ENCODE peak calls at places on chromosomes 11 and 22, in six cellular contexts. One of them, this sample, is unnamed.

GRCh38 chr22:29041408-29041807 is 20.2 kb downstream of the C22orf31 start:
- DNase-seq in dorsolateral prefrontal cortex: peak
- DNase-seq in transverse colon: no peak
- DNase-seq in ovary: peak
- DNase-seq in A673: no peak
- DNase-seq in fibroblast of lung: peak
- DNase-seq in this sample: no peak

GRCh38 chr11:66880484-66881211 is 23.8 kb downstream of the LRFN4 start:
- DNase-seq in dorsolateral prefrontal cortex: peak
- DNase-seq in transverse colon: no peak
- DNase-seq in ovary: no peak
- DNase-seq in A673: peak
- DNase-seq in fibroblast of lung: no peak
- DNase-seq in this sample: no peak

GRCh38 chr11:23201936-23202522 is 341.8 kb upstream of the CCDC179 start:
- DNase-seq in dorsolateral prefrontal cortex: no peak
- DNase-seq in transverse colon: no peak
- DNase-seq in ovary: no peak
- DNase-seq in A673: no peak
- DNase-seq in fibroblast of lung: no peak
- DNase-seq in this sample: no peak

GRCh38 chr11:47977651-47978050 is 2.7 kb upstream of the PTPRJ start:
- DNase-seq in dorsolateral prefrontal cortex: no peak
- DNase-seq in transverse colon: no peak
- DNase-seq in ovary: no peak
- DNase-seq in A673: no peak
- DNase-seq in fibroblast of lung: peak
- DNase-seq in this sample: no peak

GRCh38 chr11:44992774-44993173 is 42.1 kb upstream of the TP53I11 start:
- DNase-seq in dorsolateral prefrontal cortex: no peak
- DNase-seq in transverse colon: no peak
- DNase-seq in ovary: no peak
- DNase-seq in A673: no peak
- DNase-seq in fibroblast of lung: no peak
- DNase-seq in this sample: no peak

GRCh38 chr22:34975721-34976120 is 90.2 kb upstream of the ISX start:
- DNase-seq in dorsolateral prefrontal cortex: no peak
- DNase-seq in transverse colon: no peak
- DNase-seq in ovary: no peak
- DNase-seq in A673: no peak
- DNase-seq in fibroblast of lung: no peak
- DNase-seq in this sample: no peak

GRCh38 chr11:77026743-77027142 is 7.5 kb upstream of the B3GNT6 start:
- DNase-seq in dorsolateral prefrontal cortex: no peak
- DNase-seq in transverse colon: no peak
- DNase-seq in ovary: no peak
- DNase-seq in A673: no peak
- DNase-seq in fibroblast of lung: no peak
- DNase-seq in this sample: no peak

GRCh38 chr11:88484873-88485621 is 147.5 kb upstream of the CTSC start:
- DNase-seq in dorsolateral prefrontal cortex: peak
- DNase-seq in transverse colon: peak
- DNase-seq in ovary: no peak
- DNase-seq in A673: peak
- DNase-seq in fibroblast of lung: peak
- DNase-seq in this sample: no peak

GRCh38 chr11:115083129-115083823 is 404.9 kb downstream of the NXPE2 start:
- DNase-seq in dorsolateral prefrontal cortex: no peak
- DNase-seq in transverse colon: no peak
- DNase-seq in ovary: no peak
- DNase-seq in A673: peak
- DNase-seq in fibroblast of lung: no peak
- DNase-seq in this sample: no peak

GRCh38 chr22:17260291-17260690 is 41.1 kb upstream of the ADA2 start:
- DNase-seq in dorsolateral prefrontal cortex: no peak
- DNase-seq in transverse colon: no peak
- DNase-seq in ovary: no peak
- DNase-seq in A673: no peak
- DNase-seq in fibroblast of lung: no peak
- DNase-seq in this sample: no peak

GRCh38 chr22:17260950-17261349 is 41.7 kb upstream of the ADA2 start:
- DNase-seq in dorsolateral prefrontal cortex: no peak
- DNase-seq in transverse colon: no peak
- DNase-seq in ovary: no peak
- DNase-seq in A673: no peak
- DNase-seq in fibroblast of lung: no peak
- DNase-seq in this sample: no peak

GRCh38 chr22:17257578-17257977 is 38.3 kb upstream of the ADA2 start:
- DNase-seq in dorsolateral prefrontal cortex: no peak
- DNase-seq in transverse colon: no peak
- DNase-seq in ovary: no peak
- DNase-seq in A673: no peak
- DNase-seq in fibroblast of lung: no peak
- DNase-seq in this sample: no peak

GRCh38 chr22:17258015-17258827 is 39.0 kb upstream of the ADA2 start:
- DNase-seq in dorsolateral prefrontal cortex: no peak
- DNase-seq in transverse colon: peak
- DNase-seq in ovary: no peak
- DNase-seq in A673: peak
- DNase-seq in fibroblast of lung: peak
- DNase-seq in this sample: no peak

DNA sequence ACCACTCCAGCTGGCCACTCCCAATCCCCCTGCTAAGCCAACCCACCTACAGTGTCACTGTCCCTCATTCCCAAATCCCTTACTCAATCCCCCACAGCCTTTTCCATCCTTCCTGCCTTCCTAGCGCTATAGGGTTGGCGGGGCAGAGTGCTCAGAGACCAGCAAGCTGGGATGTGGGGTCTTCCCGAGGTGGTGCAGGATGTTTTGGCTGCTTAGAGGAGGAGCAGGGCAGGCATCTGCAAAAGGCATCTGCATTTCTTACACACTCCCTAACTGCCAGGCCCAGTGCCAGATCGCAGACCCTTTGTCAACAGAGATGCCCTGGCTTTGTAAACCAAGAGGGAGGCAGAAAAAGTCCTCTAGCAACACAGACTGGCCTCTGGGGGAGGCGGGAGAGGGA is 37.9 kb upstream of the ADA2 start:
- DNase-seq in dorsolateral prefrontal cortex: no peak
- DNase-seq in transverse colon: no peak
- DNase-seq in ovary: no peak
- DNase-seq in A673: no peak
- DNase-seq in fibroblast of lung: no peak
- DNase-seq in this sample: no peak
- H3K4me3 ChIP-seq in dorsolateral prefrontal cortex: no peak
- H3K4me3 ChIP-seq in transverse colon: no peak
- H3K4me3 ChIP-seq in ovary: no peak
- H3K4me3 ChIP-seq in A673: no peak
- H3K4me3 ChIP-seq in fibroblast of lung: no peak
- H3K4me3 ChIP-seq in this sample: no peak

GRCh38 chr11:61510980-61511373 is 2.4 kb downstream of the LRRC10B start:
- DNase-seq in dorsolateral prefrontal cortex: no peak
- DNase-seq in transverse colon: no peak
- DNase-seq in ovary: no peak
- DNase-seq in A673: peak
- DNase-seq in fibroblast of lung: no peak
- DNase-seq in this sample: no peak
- H3K27ac ChIP-seq in dorsolateral prefrontal cortex: peak
- H3K27ac ChIP-seq in transverse colon: peak
- H3K27ac ChIP-seq in ovary: no peak
- H3K27ac ChIP-seq in A673: peak
- H3K27ac ChIP-seq in fibroblast of lung: no peak
- H3K27ac ChIP-seq in this sample: peak

GRCh38 chr11:120391854-120392253 is 55.6 kb downstream of the ARHGEF12 start:
- DNase-seq in dorsolateral prefrontal cortex: no peak
- DNase-seq in transverse colon: no peak
- DNase-seq in ovary: no peak
- DNase-seq in A673: no peak
- DNase-seq in fibroblast of lung: no peak
- DNase-seq in this sample: no peak
- H3K4me3 ChIP-seq in dorsolateral prefrontal cortex: no peak
- H3K4me3 ChIP-seq in transverse colon: no peak
- H3K4me3 ChIP-seq in ovary: no peak
- H3K4me3 ChIP-seq in A673: no peak
- H3K4me3 ChIP-seq in fibroblast of lung: no peak
- H3K4me3 ChIP-seq in this sample: no peak

GRCh38 chr22:32684148-32684821 is 117.2 kb upstream of the TIMP3 start:
- DNase-seq in dorsolateral prefrontal cortex: no peak
- DNase-seq in transverse colon: no peak
- DNase-seq in ovary: no peak
- DNase-seq in A673: no peak
- DNase-seq in fibroblast of lung: no peak
- DNase-seq in this sample: no peak
- H3K27ac ChIP-seq in dorsolateral prefrontal cortex: no peak
- H3K27ac ChIP-seq in transverse colon: no peak
- H3K27ac ChIP-seq in ovary: no peak
- H3K27ac ChIP-seq in A673: no peak
- H3K27ac ChIP-seq in fibroblast of lung: no peak
- H3K27ac ChIP-seq in this sample: no peak

GRCh38 chr11:16897460-16898061 is 116.7 kb downstream of the PLEKHA7 start:
- DNase-seq in dorsolateral prefrontal cortex: no peak
- DNase-seq in transverse colon: no peak
- DNase-seq in ovary: no peak
- DNase-seq in A673: peak
- DNase-seq in fibroblast of lung: no peak
- DNase-seq in this sample: no peak
- H3K4me3 ChIP-seq in dorsolateral prefrontal cortex: no peak
- H3K4me3 ChIP-seq in transverse colon: no peak
- H3K4me3 ChIP-seq in ovary: no peak
- H3K4me3 ChIP-seq in A673: no peak
- H3K4me3 ChIP-seq in fibroblast of lung: no peak
- H3K4me3 ChIP-seq in this sample: no peak

DNA sequence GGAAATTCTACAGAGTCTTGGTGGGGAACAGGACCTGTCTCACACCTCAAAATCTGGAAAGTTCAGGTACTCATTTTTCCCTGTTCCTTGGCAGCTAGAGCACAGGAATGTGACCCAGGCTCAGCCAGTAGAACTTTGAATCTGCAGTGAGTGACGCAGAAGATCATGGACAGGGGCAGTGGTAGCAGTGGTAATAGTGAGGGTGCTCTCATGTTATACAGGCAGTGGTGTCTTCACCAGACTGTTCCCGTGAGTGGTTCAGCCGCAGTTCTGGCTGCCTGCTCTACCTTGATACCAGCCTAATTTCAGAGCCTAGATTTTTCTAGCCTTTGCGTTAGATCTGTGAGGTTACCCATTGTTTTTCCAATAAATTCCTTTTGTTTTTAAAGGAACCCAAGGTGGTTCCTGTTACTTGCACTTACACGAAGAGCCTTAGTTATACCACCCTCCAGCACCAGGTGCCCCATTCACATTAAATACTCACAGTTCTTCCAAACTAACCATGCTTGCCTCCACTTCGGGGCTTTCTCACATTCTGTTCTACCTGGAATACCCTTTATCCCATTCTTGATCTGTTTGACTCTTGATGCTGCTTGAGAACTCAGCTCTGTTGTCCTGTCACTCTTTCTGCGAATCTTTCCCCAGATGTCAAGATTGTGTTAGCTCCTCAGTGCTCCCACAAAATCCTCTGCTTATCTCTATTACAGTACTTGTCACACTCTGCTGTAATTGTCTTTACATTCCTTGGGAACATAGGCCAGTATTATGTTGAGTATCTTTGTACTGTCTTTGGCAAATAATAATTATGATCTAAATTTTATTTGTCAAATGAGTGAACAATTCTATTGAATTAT is 47.8 kb downstream of the SWAP70 start:
- DNase-seq in dorsolateral prefrontal cortex: no peak
- DNase-seq in transverse colon: no peak
- DNase-seq in ovary: no peak
- DNase-seq in A673: no peak
- DNase-seq in fibroblast of lung: no peak
- DNase-seq in this sample: no peak
- H3K27ac ChIP-seq in dorsolateral prefrontal cortex: no peak
- H3K27ac ChIP-seq in transverse colon: no peak
- H3K27ac ChIP-seq in ovary: no peak
- H3K27ac ChIP-seq in A673: no peak
- H3K27ac ChIP-seq in fibroblast of lung: no peak
- H3K27ac ChIP-seq in this sample: peak

GRCh38 chr11:24271798-24272197 is 225.1 kb upstream of the LUZP2 start:
- DNase-seq in dorsolateral prefrontal cortex: no peak
- DNase-seq in transverse colon: no peak
- DNase-seq in ovary: no peak
- DNase-seq in A673: no peak
- DNase-seq in fibroblast of lung: no peak
- DNase-seq in this sample: no peak
- H3K4me3 ChIP-seq in dorsolateral prefrontal cortex: no peak
- H3K4me3 ChIP-seq in transverse colon: no peak
- H3K4me3 ChIP-seq in ovary: no peak
- H3K4me3 ChIP-seq in A673: no peak
- H3K4me3 ChIP-seq in fibroblast of lung: no peak
- H3K4me3 ChIP-seq in this sample: no peak

This sample was measured in vagina.